ENCODE peak calls at places on chromosomes 11 and 22, in nine cellular contexts. U, N, W, B, A, C, F, P and Q are unnamed samples.

GRCh38 chr22:35957589-35957988 is 71.0 kb downstream of the RBFOX2 start:
- DNase-seq in N (no peak), A (no peak), C (no peak), B (no peak), U (no peak), F (no peak), P (no peak), W (no peak), Q (no peak)

GRCh38 chr22:24315367-24315781 is 44.7 kb downstream of the SPECC1L start:
- DNase-seq in C (no peak), F (no peak), A (no peak), N (no peak), U (no peak), P (no peak), B (no peak), W (no peak), Q (no peak)

GRCh38 chr11:76030973-76031590 is 175.2 kb downstream of the WNT11 start:
- DNase-seq in C (no peak), U (no peak), W (no peak), P (no peak), N (no peak), B (peak; percentile 16), A (no peak), F (no peak), Q (no peak)

GRCh38 chr11:1717745-1718144 is 20.8 kb downstream of the KRTAP5-6 start:
- DNase-seq in N (no peak), B (no peak), P (no peak), U (no peak), C (no peak), A (no peak), F (no peak), W (no peak), Q (no peak)

GRCh38 chr22:42627981-42628380 is 12.4 kb downstream of the ATP5MGL start:
- DNase-seq in B (no peak), C (no peak), F (no peak), W (no peak), N (no peak), U (no peak), A (no peak), P (no peak), Q (no peak)

GRCh38 chr22:32206774-32207758 is 2.2 kb upstream of the RFPL2 start:
- DNase-seq in N (no peak), B (peak; percentile 86), F (no peak), W (no peak), P (peak; percentile 32), U (no peak), A (peak; percentile 51), C (peak; percentile 56), Q (no peak)

GRCh38 chr11:31805037-31805628 is 6.0 kb downstream of the PAX6 start:
- DNase-seq in P (peak; percentile 43), N (no peak), B (peak; percentile 72), A (no peak), C (no peak), W (no peak), F (no peak), U (no peak), Q (no peak)

GRCh38 chr11:104338186-104338585 is 174.2 kb upstream of the PDGFD start:
- DNase-seq in W (no peak), A (no peak), P (no peak), U (no peak), F (no peak), N (no peak), C (no peak), B (no peak), Q (no peak)

GRCh38 chr11:117064275-117064674 is 34.0 kb downstream of the SIK3 start:
- DNase-seq in P (no peak), F (no peak), A (no peak), W (no peak), C (no peak), U (no peak), B (no peak), N (no peak), Q (no peak)

GRCh38 chr11:95923730-95924413 is at the start of gene MTMR2:
- DNase-seq in B (peak; percentile 90), W (peak; percentile 58), U (peak; percentile 87), A (peak; percentile 75), N (peak; percentile 81), P (peak; percentile 90), F (peak; percentile 59), C (peak; percentile 31), Q (peak; percentile 82)

GRCh38 chr11:61780581-61781162 is 11.7 kb downstream of the TMEM258 start:
- DNase-seq in N (no peak), W (no peak), F (no peak), B (no peak), C (no peak), U (no peak), A (no peak), P (no peak), Q (no peak)

GRCh38 chr11:128865490-128865889 is 1.6 kb downstream of the KCNJ1 start:
- DNase-seq in N (no peak), F (no peak), A (no peak), B (no peak), P (no peak), U (no peak), C (no peak), W (no peak), Q (no peak)

GRCh38 chr11:44972746-44973435 is 22.2 kb upstream of the TP53I11 start:
- DNase-seq in N (no peak), B (no peak), A (no peak), F (no peak), P (no peak), U (no peak), C (no peak), W (no peak), Q (no peak)

GRCh38 chr11:118435233-118435892 is 929 bp upstream of the KMT2A start:
- DNase-seq in B (peak; percentile 93), P (peak; percentile 83), C (peak; percentile 18), W (no peak), N (peak; percentile 70), F (peak; percentile 56), A (peak; percentile 53), U (peak; percentile 72), Q (peak; percentile 79)

GRCh38 chr11:1306186-1307162 is 3.0 kb downstream of the TOLLIP start:
- DNase-seq in F (no peak), W (no peak), U (no peak), B (no peak), P (no peak), A (peak; percentile 20), C (no peak), N (no peak), Q (peak; percentile 76)

GRCh38 chr11:130163346-130164220 is 4.0 kb downstream of the ST14 start:
- DNase-seq in U (no peak), P (no peak), B (no peak), C (no peak), F (no peak), A (peak; percentile 80), N (peak; percentile 53), W (no peak), Q (no peak)
- TF ChIP-seq POLR2AphosphoS5 in U (no peak), P (no peak), B (no peak), C (no peak), F (no peak), A (no peak), N (no peak), W (no peak), Q (no peak)

DNA sequence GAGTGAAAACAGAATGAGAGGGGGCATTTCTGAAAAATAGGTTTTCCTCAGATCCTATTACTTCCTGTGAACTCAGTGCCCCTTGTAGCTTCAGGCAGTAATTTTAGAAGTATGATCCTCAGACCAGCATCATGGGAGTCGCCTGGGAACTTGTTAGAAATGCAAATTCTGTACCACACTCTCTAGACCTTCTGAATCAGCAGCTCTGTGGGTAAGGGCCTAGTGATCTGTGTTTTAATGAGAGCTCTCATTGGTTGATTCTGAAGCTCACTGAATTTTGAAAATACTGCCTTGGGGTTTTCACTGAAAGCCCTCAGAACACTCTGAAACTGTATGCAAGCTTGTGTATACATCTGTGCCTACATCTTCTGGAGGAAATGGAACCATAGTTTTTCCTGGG is 647.2 kb upstream of the ANO5 start:
- DNase-seq in B (no peak), P (no peak), A (no peak), W (no peak), U (no peak), C (no peak), F (no peak), N (no peak), Q (no peak)
- TF ChIP-seq POLR2AphosphoS5 in B (no peak), P (no peak), A (no peak), W (no peak), U (no peak), C (no peak), F (no peak), N (no peak), Q (no peak)

DNA sequence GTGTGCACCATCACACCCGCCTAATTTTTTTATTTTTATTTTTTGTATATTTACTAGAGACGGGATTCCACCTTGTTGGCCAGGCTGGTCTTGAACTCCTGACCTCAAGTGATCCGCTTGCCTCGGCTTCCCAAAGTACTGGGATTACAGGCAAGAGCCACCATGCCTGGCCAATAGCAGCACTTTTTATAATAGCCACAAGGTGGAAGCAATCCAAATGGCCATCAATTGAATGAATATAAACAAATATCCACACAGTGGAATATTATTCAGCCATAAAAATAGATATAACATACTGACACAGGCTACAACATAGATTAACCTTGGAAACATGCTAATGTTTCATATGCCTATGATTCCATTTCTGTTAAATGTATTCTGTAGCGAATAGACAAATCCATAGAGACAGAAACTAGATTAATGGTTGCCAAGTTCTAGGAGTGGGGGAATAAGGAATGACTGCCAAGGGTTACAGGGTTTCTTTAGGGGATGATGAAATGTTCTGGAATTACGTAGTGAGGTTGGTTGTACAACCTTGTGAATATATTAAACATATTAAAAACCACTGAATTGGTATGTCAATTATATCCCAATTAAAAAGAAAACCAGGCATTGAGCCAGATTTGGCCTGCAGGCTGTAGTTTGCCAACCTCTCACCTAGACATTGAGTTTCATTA is 4.8 kb downstream of the VPS51 start:
- DNase-seq in U (no peak), P (no peak), W (no peak), F (no peak), B (no peak), N (no peak), C (no peak), A (no peak), Q (no peak)
- TF ChIP-seq POLR2AphosphoS5 in U (no peak), P (no peak), W (no peak), F (no peak), B (no peak), N (no peak), C (no peak), A (no peak), Q (no peak)

GRCh38 chr22:27575348-27575747 is 226.2 kb downstream of the MN1 start:
- DNase-seq in B (no peak), F (no peak), C (no peak), W (no peak), N (no peak), A (no peak), U (no peak), P (no peak), Q (no peak)

GRCh38 chr22:27577570-27577969 is 224.0 kb downstream of the MN1 start:
- DNase-seq in F (no peak), B (no peak), A (no peak), C (no peak), N (no peak), U (no peak), W (no peak), P (no peak), Q (no peak)

GRCh38 chr22:27578937-27579617 is 222.5 kb downstream of the MN1 start:
- DNase-seq in A (no peak), P (no peak), B (no peak), C (no peak), N (no peak), W (no peak), U (no peak), F (no peak), Q (no peak)

GRCh38 chr22:27576413-27576812 is 225.1 kb downstream of the MN1 start:
- DNase-seq in C (no peak), P (peak; percentile 32), N (no peak), F (no peak), W (no peak), B (no peak), A (no peak), U (no peak), Q (no peak)

GRCh38 chr22:27576815-27577564 is 224.6 kb downstream of the MN1 start:
- DNase-seq in U (peak; percentile 86), W (no peak), N (no peak), P (no peak), B (peak; percentile 32), A (no peak), C (no peak), F (no peak), Q (no peak)
- TF ChIP-seq POLR2AphosphoS5 in U (peak; percentile 37), W (no peak), N (no peak), P (no peak), B (no peak), A (no peak), C (no peak), F (no peak), Q (no peak)